ENCODE peak calls at places on chromosome 5, in seven cellular contexts. One of them, this sample, is unnamed. For H3K9me3 and H3K4me1, the result is how much of the 10 kb centered on the place peaks cover.

GRCh38 chr5:138459311-138459710 is 6.0 kb upstream of the EGR1 start:
- DNase-seq in adrenal gland: peak
- DNase-seq in IMR-90: no peak
- DNase-seq in prostate gland: no peak
- DNase-seq in PC-9: no peak
- DNase-seq in breast epithelium: peak
- DNase-seq in trophoblast cell: no peak
- DNase-seq in this sample: no peak

GRCh38 chr5:14062178-14062577 is 81.0 kb upstream of the TRIO start:
- DNase-seq in adrenal gland: no peak
- DNase-seq in IMR-90: no peak
- DNase-seq in PC-9: no peak
- DNase-seq in breast epithelium: no peak
- DNase-seq in prostate gland: no peak
- DNase-seq in trophoblast cell: no peak
- DNase-seq in this sample: no peak

GRCh38 chr5:92941806-92942205 is 639.2 kb downstream of the NR2F1-AS1 start:
- DNase-seq in prostate gland: peak
- DNase-seq in breast epithelium: no peak
- DNase-seq in trophoblast cell: peak
- DNase-seq in adrenal gland: no peak
- DNase-seq in IMR-90: no peak
- DNase-seq in PC-9: peak
- DNase-seq in this sample: no peak

GRCh38 chr5:117805058-117805457 is 1183.3 kb downstream of the DTWD2 start:
- DNase-seq in prostate gland: no peak
- DNase-seq in IMR-90: no peak
- DNase-seq in PC-9: no peak
- DNase-seq in adrenal gland: no peak
- DNase-seq in trophoblast cell: no peak
- DNase-seq in breast epithelium: no peak
- DNase-seq in this sample: no peak

GRCh38 chr5:33379757-33380156 is 61.0 kb upstream of the TARS1 start:
- DNase-seq in IMR-90: peak
- DNase-seq in trophoblast cell: no peak
- DNase-seq in PC-9: no peak
- DNase-seq in breast epithelium: no peak
- DNase-seq in adrenal gland: no peak
- DNase-seq in prostate gland: no peak
- DNase-seq in this sample: no peak

GRCh38 chr5:24816206-24816605 is 171.4 kb upstream of the CDH10 start:
- DNase-seq in trophoblast cell: no peak
- DNase-seq in adrenal gland: no peak
- DNase-seq in PC-9: no peak
- DNase-seq in IMR-90: no peak
- DNase-seq in prostate gland: no peak
- DNase-seq in breast epithelium: no peak
- DNase-seq in this sample: no peak

GRCh38 chr5:163434410-163434866 is 3.0 kb upstream of the CCNG1 start:
- DNase-seq in breast epithelium: no peak
- DNase-seq in adrenal gland: peak
- DNase-seq in IMR-90: peak
- DNase-seq in prostate gland: peak
- DNase-seq in PC-9: no peak
- DNase-seq in trophoblast cell: no peak
- DNase-seq in this sample: no peak

GRCh38 chr5:99037668-99038067 is 108.9 kb upstream of the CHD1 start:
- DNase-seq in PC-9: peak
- DNase-seq in prostate gland: no peak
- DNase-seq in adrenal gland: no peak
- DNase-seq in trophoblast cell: no peak
- DNase-seq in breast epithelium: no peak
- DNase-seq in IMR-90: no peak
- DNase-seq in this sample: peak

GRCh38 chr5:151222769-151223446 is 984 bp downstream of the CCDC69 start:
- DNase-seq in trophoblast cell: no peak
- DNase-seq in breast epithelium: no peak
- DNase-seq in adrenal gland: peak
- DNase-seq in IMR-90: no peak
- DNase-seq in prostate gland: peak
- DNase-seq in PC-9: no peak
- DNase-seq in this sample: peak

GRCh38 chr5:77430726-77431125 is 61.4 kb downstream of the WDR41 start:
- DNase-seq in IMR-90: peak
- DNase-seq in breast epithelium: no peak
- DNase-seq in PC-9: no peak
- DNase-seq in trophoblast cell: no peak
- DNase-seq in adrenal gland: no peak
- DNase-seq in prostate gland: no peak
- DNase-seq in this sample: no peak

GRCh38 chr5:125491986-125492385 is 745.5 kb upstream of the ZNF608 start:
- DNase-seq in PC-9: no peak
- DNase-seq in prostate gland: peak
- DNase-seq in breast epithelium: no peak
- DNase-seq in adrenal gland: no peak
- DNase-seq in trophoblast cell: no peak
- DNase-seq in IMR-90: no peak
- DNase-seq in this sample: no peak

GRCh38 chr5:132204330-132204729 is 23.3 kb downstream of the P4HA2 start:
- DNase-seq in prostate gland: no peak
- DNase-seq in breast epithelium: no peak
- DNase-seq in PC-9: no peak
- DNase-seq in trophoblast cell: no peak
- DNase-seq in adrenal gland: no peak
- DNase-seq in IMR-90: no peak
- DNase-seq in this sample: no peak

GRCh38 chr5:108249785-108250100 is 132.2 kb downstream of the FBXL17 start:
- DNase-seq in trophoblast cell: no peak
- DNase-seq in adrenal gland: no peak
- DNase-seq in PC-9: no peak
- DNase-seq in breast epithelium: no peak
- DNase-seq in prostate gland: no peak
- DNase-seq in IMR-90: no peak
- DNase-seq in this sample: no peak

GRCh38 chr5:108074626-108075025 is 307.3 kb downstream of the FBXL17 start:
- DNase-seq in trophoblast cell: no peak
- DNase-seq in breast epithelium: no peak
- DNase-seq in adrenal gland: no peak
- DNase-seq in PC-9: no peak
- DNase-seq in IMR-90: no peak
- DNase-seq in prostate gland: no peak
- DNase-seq in this sample: no peak

GRCh38 chr5:100131161-100131560 is 404.0 kb upstream of the FAM174A start:
- DNase-seq in PC-9: no peak
- DNase-seq in prostate gland: no peak
- DNase-seq in adrenal gland: no peak
- DNase-seq in breast epithelium: no peak
- DNase-seq in IMR-90: no peak
- DNase-seq in trophoblast cell: no peak
- DNase-seq in this sample: no peak

GRCh38 chr5:52838306-52839015 is 50.7 kb downstream of the ITGA1 start:
- DNase-seq in IMR-90: peak
- DNase-seq in prostate gland: no peak
- DNase-seq in trophoblast cell: peak
- DNase-seq in breast epithelium: no peak
- DNase-seq in adrenal gland: peak
- DNase-seq in PC-9: no peak
- DNase-seq in this sample: no peak

GRCh38 chr5:149030838-149031397 is 31.9 kb downstream of the SH3TC2 start:
- DNase-seq in prostate gland: no peak
- DNase-seq in PC-9: no peak
- DNase-seq in trophoblast cell: no peak
- DNase-seq in IMR-90: no peak
- DNase-seq in adrenal gland: no peak
- DNase-seq in breast epithelium: no peak
- DNase-seq in this sample: no peak

GRCh38 chr5:94102849-94103248 is 361.4 kb upstream of the POU5F2 start:
- DNase-seq in PC-9: no peak
- DNase-seq in breast epithelium: no peak
- DNase-seq in prostate gland: no peak
- DNase-seq in IMR-90: no peak
- DNase-seq in trophoblast cell: no peak
- DNase-seq in adrenal gland: no peak
- DNase-seq in this sample: no peak
- H3K9me3 ChIP-seq in PC-9: under half
- H3K9me3 ChIP-seq in breast epithelium: under half
- H3K9me3 ChIP-seq in prostate gland: under half
- H3K9me3 ChIP-seq in IMR-90: under half
- H3K9me3 ChIP-seq in trophoblast cell: under half
- H3K9me3 ChIP-seq in adrenal gland: under half
- H3K9me3 ChIP-seq in this sample: under half

GRCh38 chr5:158699336-158699735 is 400.4 kb downstream of the EBF1 start:
- DNase-seq in adrenal gland: no peak
- DNase-seq in breast epithelium: no peak
- DNase-seq in prostate gland: no peak
- DNase-seq in IMR-90: no peak
- DNase-seq in PC-9: no peak
- DNase-seq in trophoblast cell: no peak
- DNase-seq in this sample: no peak
- H3K4me1 ChIP-seq in adrenal gland: under half
- H3K4me1 ChIP-seq in breast epithelium: under half
- H3K4me1 ChIP-seq in prostate gland: under half
- H3K4me1 ChIP-seq in IMR-90: under half
- H3K4me1 ChIP-seq in PC-9: under half
- H3K4me1 ChIP-seq in trophoblast cell: under half
- H3K4me1 ChIP-seq in this sample: under half

DNA sequence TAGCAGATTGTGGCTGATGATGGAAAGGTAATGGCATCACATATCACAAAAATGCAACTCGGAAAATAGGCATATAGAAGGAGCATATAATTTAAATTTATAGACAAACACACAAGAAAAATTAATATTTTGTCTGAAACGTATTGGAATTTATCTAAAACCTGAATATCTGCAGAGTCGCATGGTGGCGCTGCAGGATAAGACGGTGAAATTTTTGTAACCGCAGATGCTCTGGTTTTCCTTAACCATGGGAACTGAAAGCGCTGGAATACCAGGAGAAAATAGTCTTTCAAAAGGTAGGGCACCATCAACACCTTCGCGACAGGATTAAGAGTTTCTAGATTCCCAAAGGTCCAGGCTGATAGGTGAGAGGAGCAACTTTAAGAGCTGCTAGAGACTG is 11.0 kb downstream of the PCDHB14 start:
- DNase-seq in prostate gland: no peak
- DNase-seq in breast epithelium: no peak
- DNase-seq in IMR-90: peak
- DNase-seq in PC-9: peak
- DNase-seq in trophoblast cell: no peak
- DNase-seq in adrenal gland: no peak
- DNase-seq in this sample: no peak
- H3K9me3 ChIP-seq in prostate gland: under half
- H3K9me3 ChIP-seq in breast epithelium: half or more
- H3K9me3 ChIP-seq in IMR-90: under half
- H3K9me3 ChIP-seq in PC-9: under half
- H3K9me3 ChIP-seq in trophoblast cell: under half
- H3K9me3 ChIP-seq in adrenal gland: under half
- H3K9me3 ChIP-seq in this sample: under half

DNA sequence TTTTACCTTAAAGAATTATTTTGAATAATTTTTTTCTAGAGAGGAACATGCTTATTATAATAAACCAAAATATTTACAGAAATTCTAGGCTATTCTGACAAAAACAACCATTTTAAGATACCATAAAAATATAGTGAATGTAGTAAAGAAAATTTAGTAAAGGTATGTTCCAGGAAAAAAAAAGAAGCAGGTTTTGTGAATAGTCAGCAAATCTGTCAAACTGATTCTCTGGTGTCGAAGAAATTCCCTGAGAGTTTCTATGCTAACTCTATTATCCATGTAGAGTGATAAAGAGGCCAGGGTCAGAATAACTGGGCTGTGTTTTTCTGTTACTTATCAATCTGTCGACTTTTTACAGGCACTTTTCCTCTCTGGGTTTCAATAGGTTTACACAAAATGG is 459.2 kb downstream of the KIF4B start:
- DNase-seq in prostate gland: no peak
- DNase-seq in PC-9: no peak
- DNase-seq in adrenal gland: no peak
- DNase-seq in trophoblast cell: no peak
- DNase-seq in IMR-90: no peak
- DNase-seq in breast epithelium: no peak
- DNase-seq in this sample: no peak
- H3K4me1 ChIP-seq in prostate gland: under half
- H3K4me1 ChIP-seq in PC-9: under half
- H3K4me1 ChIP-seq in adrenal gland: under half
- H3K4me1 ChIP-seq in trophoblast cell: under half
- H3K4me1 ChIP-seq in IMR-90: under half
- H3K4me1 ChIP-seq in breast epithelium: under half
- H3K4me1 ChIP-seq in this sample: under half

DNA sequence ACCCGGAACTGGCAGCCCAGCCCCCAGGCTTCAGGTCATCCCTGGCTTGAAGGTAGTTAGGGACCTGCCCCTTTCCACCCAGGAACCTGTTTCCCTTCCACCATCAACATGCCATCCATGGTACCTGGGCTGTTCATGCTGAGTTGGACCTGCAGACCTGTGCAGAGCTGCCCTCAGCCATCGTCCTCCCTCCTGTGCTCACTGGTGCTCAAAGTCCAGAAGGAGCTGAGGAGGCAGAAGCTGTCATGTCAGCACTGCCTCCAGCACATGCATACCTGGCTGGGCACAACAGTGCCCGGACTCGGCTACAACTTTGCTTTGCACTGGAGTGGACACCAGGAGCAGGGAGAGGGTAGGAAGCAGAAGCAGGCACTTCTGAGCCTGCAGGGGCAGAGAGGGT is 36.2 kb downstream of the BTNL8 start:
- DNase-seq in trophoblast cell: no peak
- DNase-seq in PC-9: no peak
- DNase-seq in breast epithelium: no peak
- DNase-seq in prostate gland: no peak
- DNase-seq in IMR-90: no peak
- DNase-seq in adrenal gland: no peak
- DNase-seq in this sample: no peak
- H3K9me3 ChIP-seq in trophoblast cell: under half
- H3K9me3 ChIP-seq in PC-9: under half
- H3K9me3 ChIP-seq in breast epithelium: under half
- H3K9me3 ChIP-seq in prostate gland: under half
- H3K9me3 ChIP-seq in IMR-90: under half
- H3K9me3 ChIP-seq in adrenal gland: under half
- H3K9me3 ChIP-seq in this sample: half or more

DNA sequence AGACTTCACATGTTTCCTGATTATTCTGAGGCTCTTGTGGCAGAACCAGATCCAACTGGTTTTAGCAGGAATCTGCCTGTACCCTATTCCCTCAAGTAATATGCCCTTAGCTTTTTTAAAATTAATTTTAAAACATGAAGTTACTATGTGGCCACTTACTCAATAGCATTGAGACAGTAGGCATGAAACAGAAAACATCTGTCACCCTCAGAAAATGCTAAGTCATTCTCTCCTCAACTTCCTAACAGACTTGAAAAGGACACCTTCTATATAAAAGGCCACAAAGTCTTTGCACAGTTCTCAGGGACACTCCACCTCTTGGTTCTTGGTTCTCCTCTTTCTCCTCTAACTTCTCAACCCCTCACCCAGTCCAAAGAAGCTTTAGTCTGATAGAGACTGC is 277.8 kb downstream of the RAB3C start:
- DNase-seq in IMR-90: no peak
- DNase-seq in PC-9: no peak
- DNase-seq in prostate gland: no peak
- DNase-seq in adrenal gland: no peak
- DNase-seq in trophoblast cell: no peak
- DNase-seq in breast epithelium: no peak
- DNase-seq in this sample: no peak
- H3K4me1 ChIP-seq in IMR-90: under half
- H3K4me1 ChIP-seq in PC-9: under half
- H3K4me1 ChIP-seq in prostate gland: under half
- H3K4me1 ChIP-seq in adrenal gland: under half
- H3K4me1 ChIP-seq in trophoblast cell: under half
- H3K4me1 ChIP-seq in breast epithelium: under half
- H3K4me1 ChIP-seq in this sample: under half